ENCODE peak calls at places on chromosomes 11 and 22, in seven cellular contexts. L is IMR-90, D is H9, P is H1, R is neuronal stem cell, H is trophoblast cell, T is mesendoderm. X is an unnamed sample.

GRCh38 chr11:120707098-120707497 is 195.6 kb downstream of the GRIK4 start:
- DNase-seq in H (no peak), D (no peak), T (no peak), L (peak), R (no peak), P (no peak), X (no peak)

GRCh38 chr11:120858740-120859139 is 165.2 kb upstream of the TBCEL start:
- DNase-seq in R (no peak), L (peak), D (no peak), H (peak), T (peak), P (no peak), X (peak)

GRCh38 chr11:18706330-18707243 is 8.0 kb downstream of the TMEM86A start:
- DNase-seq in R (no peak), P (no peak), D (no peak), T (no peak), L (no peak), H (peak), X (no peak)

GRCh38 chr11:1202776-1203504 is 19.9 kb upstream of the MUC5B start:
- DNase-seq in D (peak), H (peak), R (peak), T (peak), P (peak), L (peak), X (peak)

GRCh38 chr11:117185739-117186430 is 7.3 kb downstream of the SIDT2 start:
- DNase-seq in P (no peak), D (no peak), L (no peak), T (no peak), H (no peak), R (no peak), X (no peak)

GRCh38 chr11:101224221-101224620 is 94.6 kb upstream of the PGR start:
- DNase-seq in D (no peak), P (no peak), T (no peak), L (no peak), R (no peak), H (no peak), X (no peak)

GRCh38 chr11:6608726-6609501 is 3.1 kb downstream of the TAF10 start:
- DNase-seq in P (no peak), T (no peak), R (no peak), L (no peak), D (peak), H (no peak), X (peak)

GRCh38 chr11:21511835-21512440 is 680.9 kb upstream of the ANO5 start:
- DNase-seq in T (peak), D (peak), R (peak), H (peak), P (peak), L (no peak), X (peak)

GRCh38 chr11:123351375-123351774 is 78.7 kb upstream of the GRAMD1B start:
- DNase-seq in P (no peak), H (no peak), D (peak), T (peak), L (no peak), R (no peak), X (no peak)

GRCh38 chr11:31110825-31111224 is 258.7 kb downstream of the DCDC1 start:
- DNase-seq in P (no peak), T (no peak), H (no peak), L (no peak), R (no peak), D (no peak), X (no peak)

GRCh38 chr22:19052941-19053551 is 69.2 kb downstream of the DGCR2 start:
- DNase-seq in R (no peak), T (no peak), H (no peak), P (no peak), D (no peak), L (no peak), X (no peak)

GRCh38 chr11:59983212-59983611 is 19.4 kb downstream of the OOSP4A start:
- DNase-seq in T (no peak), R (no peak), D (no peak), L (no peak), P (no peak), H (no peak), X (no peak)

GRCh38 chr11:16001899-16002426 is 354.4 kb downstream of the SOX6 start:
- DNase-seq in T (peak), D (no peak), P (no peak), L (peak), R (peak), H (peak), X (peak)

GRCh38 chr11:45025716-45026492 is 75.2 kb upstream of the TP53I11 start:
- DNase-seq in T (peak), D (peak), P (no peak), L (peak), H (peak), R (no peak), X (peak)

GRCh38 chr22:44758354-44758969 is 6.1 kb downstream of the ARHGAP8 start:
- DNase-seq in T (peak), P (no peak), H (no peak), D (no peak), L (peak), R (no peak), X (peak)

GRCh38 chr11:95445746-95446333 is 214.8 kb upstream of the SESN3 start:
- DNase-seq in R (no peak), T (peak), L (no peak), P (no peak), D (peak), H (no peak), X (no peak)

GRCh38 chr11:118079507-118079906 is 2.6 kb downstream of the TMPRSS4 start:
- DNase-seq in D (no peak), R (no peak), P (no peak), T (no peak), H (no peak), L (no peak), X (no peak)

GRCh38 chr11:101436511-101437142 is 147.2 kb downstream of the TRPC6 start:
- DNase-seq in D (peak), P (no peak), R (peak), T (peak), L (peak), H (peak), X (peak)

GRCh38 chr22:46352691-46353386 is 17.3 kb downstream of the TRMU start:
- DNase-seq in R (no peak), T (peak), L (peak), H (peak), P (no peak), D (peak), X (peak)

GRCh38 chr11:110311783-110312578 is 15.6 kb upstream of the RDX start:
- DNase-seq in L (peak), H (no peak), P (no peak), R (no peak), D (no peak), T (no peak), X (peak)

GRCh38 chr11:32602657-32603410 is 19.2 kb downstream of the EIF3M start:
- DNase-seq in L (peak), D (no peak), T (no peak), P (no peak), H (no peak), R (no peak), X (no peak)

GRCh38 chr11:101583180-101584128 is at the start of gene TRPC6:
- DNase-seq in T (peak), H (peak), D (peak), R (no peak), L (peak), P (no peak), X (peak)

GRCh38 chr11:69402251-69402892 is 79.1 kb upstream of the LINC01488 start:
- DNase-seq in L (no peak), H (no peak), R (no peak), P (no peak), D (no peak), T (peak), X (peak)

GRCh38 chr11:134139873-134140331 is 71.0 kb downstream of the JAM3 start:
- DNase-seq in H (peak), R (peak), D (peak), T (peak), P (peak), L (peak), X (peak)

GRCh38 chr22:49720279-49720959 is 107.3 kb downstream of the BRD1 start:
- DNase-seq in R (no peak), D (no peak), P (no peak), L (no peak), T (no peak), H (no peak), X (no peak)

GRCh38 chr11:57323503-57324153 is 1.1 kb downstream of the TNKS1BP1 start:
- DNase-seq in R (no peak), P (no peak), T (no peak), H (peak), L (peak), D (no peak), X (peak)

DNA sequence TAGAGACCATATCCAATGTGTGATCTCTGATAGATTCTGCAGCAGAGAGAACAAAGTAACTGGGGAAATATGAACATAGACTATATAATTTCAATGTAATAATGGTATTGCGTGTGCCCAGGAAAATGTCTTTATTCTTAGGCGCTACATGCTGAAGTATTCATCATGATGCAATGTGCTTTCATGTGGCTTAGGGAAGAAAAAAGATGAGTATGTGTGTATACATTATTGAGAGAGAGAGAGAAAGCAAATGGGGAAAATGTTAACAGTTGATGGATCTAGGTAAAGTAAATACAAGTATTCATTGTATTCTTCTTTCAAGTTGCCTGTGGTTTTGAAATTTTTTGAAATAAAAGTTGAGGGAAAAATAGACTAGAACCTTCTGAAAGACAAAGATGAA is 10.3 kb downstream of the CADM1 start:
- DNase-seq in P (no peak), L (peak), H (no peak), R (no peak), T (no peak), D (no peak), X (no peak)
- H2AK5ac ChIP-seq in P (no peak), L (no peak), H (no peak), R (no peak), T (no peak), D (no peak), X (no peak)

GRCh38 chr11:129321076-129321475 is 54.6 kb upstream of the BARX2 start:
- DNase-seq in L (no peak), P (no peak), H (no peak), T (no peak), R (no peak), D (no peak), X (no peak)
- H2AK5ac ChIP-seq in L (no peak), P (no peak), H (no peak), T (no peak), R (no peak), D (no peak), X (no peak)

GRCh38 chr22:39703890-39704658 is 133.5 kb downstream of the CACNA1I start:
- DNase-seq in H (no peak), D (no peak), L (peak), P (no peak), T (no peak), R (no peak), X (no peak)
- H2AK5ac ChIP-seq in H (no peak), D (no peak), L (no peak), P (no peak), T (no peak), R (peak), X (no peak)

GRCh38 chr11:2621919-2622318 is 77.9 kb downstream of the KCNQ1OT1 start:
- DNase-seq in T (no peak), P (no peak), H (no peak), D (no peak), L (no peak), R (no peak), X (no peak)
- H2AK5ac ChIP-seq in T (no peak), P (no peak), H (no peak), D (no peak), L (no peak), R (no peak), X (no peak)

GRCh38 chr11:131253142-131253884 is 117.1 kb upstream of the NTM start:
- DNase-seq in P (peak), D (peak), R (no peak), H (no peak), T (peak), L (no peak), X (no peak)

GRCh38 chr11:131246589-131247164 is 123.7 kb upstream of the NTM start:
- DNase-seq in T (peak), P (peak), D (peak), R (peak), L (no peak), H (peak), X (no peak)

GRCh38 chr11:131253885-131254204 is 116.6 kb upstream of the NTM start:
- DNase-seq in R (no peak), L (peak), H (no peak), P (peak), D (peak), T (peak), X (no peak)

GRCh38 chr11:131246156-131246555 is 124.3 kb upstream of the NTM start:
- DNase-seq in P (no peak), L (no peak), T (peak), H (no peak), D (no peak), R (no peak), X (no peak)

GRCh38 chr11:131248588-131248987 is 121.8 kb upstream of the NTM start:
- DNase-seq in R (no peak), T (no peak), L (no peak), P (no peak), D (no peak), H (no peak), X (no peak)
- H2AK5ac ChIP-seq in R (no peak), T (no peak), L (no peak), P (peak), D (no peak), H (no peak), X (no peak)

DNA sequence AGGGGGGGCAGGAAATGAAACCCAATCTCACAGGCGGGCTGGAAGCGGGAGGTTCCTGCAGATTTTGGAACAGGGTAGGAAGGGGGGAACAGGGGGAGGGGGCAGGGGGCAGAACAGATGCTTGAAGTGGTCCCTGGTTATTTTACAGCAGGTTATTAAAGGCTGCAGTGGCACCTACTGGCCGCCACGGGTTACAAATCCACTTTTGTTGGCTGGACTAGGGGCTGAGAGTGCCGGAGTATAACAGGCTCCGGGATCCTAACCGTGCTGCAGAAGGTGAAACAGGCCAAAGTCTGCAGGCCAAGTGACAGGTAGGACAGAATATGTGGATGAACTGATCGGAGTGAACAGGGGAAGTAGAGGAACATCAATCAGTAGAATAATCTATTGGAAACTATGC is 2.5 kb downstream of the ROBO3 start:
- DNase-seq in L (peak), T (peak), R (no peak), P (no peak), D (peak), H (peak), X (peak)
- H2AK5ac ChIP-seq in L (no peak), T (no peak), R (no peak), P (no peak), D (no peak), H (no peak), X (no peak)

DNA sequence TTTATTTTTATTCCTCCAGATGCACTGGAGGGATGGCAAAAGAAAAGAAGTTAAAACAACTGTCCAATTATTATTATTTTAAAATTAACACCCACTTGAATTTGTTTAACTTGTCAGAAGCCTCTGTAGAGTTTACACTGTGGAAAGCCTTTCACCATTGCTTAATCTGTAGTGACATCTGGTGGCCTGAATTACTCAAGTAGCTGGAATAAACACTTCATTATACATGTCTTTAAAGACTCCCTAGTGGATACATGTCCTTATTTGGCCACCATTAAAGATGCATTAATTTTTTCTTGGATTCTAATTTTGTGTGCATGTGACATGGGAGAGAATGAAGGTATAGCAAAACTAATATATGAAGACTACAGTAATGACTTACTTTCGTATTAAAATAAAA is 1496.5 kb downstream of the FAM181B start:
- DNase-seq in D (no peak), R (peak), H (peak), L (peak), T (peak), P (no peak), X (peak)
- H2AK5ac ChIP-seq in D (no peak), R (no peak), H (no peak), L (no peak), T (no peak), P (no peak), X (no peak)

DNA sequence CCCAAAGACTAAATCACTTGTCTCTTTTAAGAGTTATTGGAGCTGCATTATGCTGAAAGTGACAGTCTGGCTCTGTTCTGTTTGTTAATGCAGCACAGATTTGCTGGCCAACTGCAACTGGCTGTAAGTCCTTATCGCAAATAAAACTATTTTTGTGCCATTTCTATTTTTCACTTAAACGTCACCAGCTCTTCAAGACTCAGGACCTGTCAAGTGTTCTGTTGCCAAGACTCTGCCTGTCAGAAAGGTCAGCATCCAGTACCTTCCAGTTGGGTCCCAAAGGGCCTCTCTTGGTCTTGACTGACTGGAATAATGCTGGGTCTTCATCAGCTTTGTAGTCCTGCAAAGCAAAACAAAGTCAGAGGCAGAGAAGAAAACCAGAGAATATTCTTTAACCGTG is 45.6 kb downstream of the PITPNB start:
- DNase-seq in L (no peak), T (no peak), H (no peak), P (no peak), D (no peak), R (no peak), X (no peak)
- H2AK5ac ChIP-seq in L (no peak), T (no peak), H (no peak), P (no peak), D (no peak), R (no peak), X (no peak)

DNA sequence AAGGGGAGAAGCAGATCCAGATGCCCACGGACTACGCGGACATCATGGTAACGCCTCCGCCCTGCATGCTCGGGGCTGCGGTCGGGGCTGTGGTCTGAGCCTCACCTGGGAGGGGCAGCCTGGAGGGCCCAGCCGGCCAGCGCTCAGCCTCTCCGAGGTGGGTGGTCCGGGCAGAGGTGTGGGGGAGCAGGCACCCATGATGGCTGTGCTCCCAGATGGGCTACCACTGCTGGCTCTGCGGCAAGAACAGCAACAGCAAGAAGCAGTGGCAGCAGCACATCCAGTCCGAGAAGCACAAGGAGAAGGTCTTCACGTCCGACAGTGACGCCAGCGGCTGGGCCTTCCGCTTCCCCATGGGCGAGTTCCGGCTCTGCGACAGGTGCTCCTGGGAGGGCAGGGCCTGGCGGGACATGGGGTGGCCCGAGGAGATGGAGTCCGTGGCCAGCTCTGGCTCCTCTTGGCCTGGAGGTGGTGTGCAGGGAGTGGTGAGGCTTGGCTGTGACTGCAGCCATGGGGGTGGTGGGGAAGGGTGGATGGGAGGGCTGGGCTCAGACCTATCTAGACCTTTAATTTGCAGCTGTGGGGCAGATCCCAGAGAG is 25.2 kb upstream of the TEF start:
- DNase-seq in T (no peak), R (no peak), P (no peak), L (no peak), H (no peak), D (no peak), X (no peak)
- H2AK5ac ChIP-seq in T (no peak), R (no peak), P (no peak), L (no peak), H (no peak), D (no peak), X (no peak)

GRCh38 chr11:37788141-37788877 is 1190.3 kb upstream of the RAG2 start:
- DNase-seq in D (no peak), H (no peak), R (no peak), P (no peak), L (peak), T (peak), X (peak)

GRCh38 chr11:37786214-37786755 is 1188.2 kb upstream of the RAG2 start:
- DNase-seq in R (no peak), L (peak), T (no peak), H (no peak), D (no peak), P (no peak), X (peak)
- H2AK5ac ChIP-seq in R (no peak), L (peak), T (no peak), H (no peak), D (no peak), P (no peak), X (peak)

X was measured in mesenchymal stem cell.